ENCODE peak calls at places on chromosomes 6 and 20, in nine cellular contexts. One of them, this sample, is unnamed. For H3K36me3, the result is how much of the 10 kb centered on the place peaks cover.

GRCh38 chr6:106539931-106540330 is 89.4 kb downstream of the RTN4IP1 start:
- DNase-seq in HAP-1: no peak
- DNase-seq in neural progenitor cell: peak
- DNase-seq in upper lobe of left lung: peak
- DNase-seq in tibial nerve: no peak
- DNase-seq in CD8-positive, alpha-beta memory T cell: no peak
- DNase-seq in IMR-90: no peak
- DNase-seq in CD8-positive, alpha-beta T cell: no peak
- DNase-seq in ovary: no peak
- DNase-seq in this sample: no peak

GRCh38 chr6:110329348-110329728 is 28.8 kb downstream of the METTL24 start:
- DNase-seq in HAP-1: no peak
- DNase-seq in neural progenitor cell: no peak
- DNase-seq in upper lobe of left lung: no peak
- DNase-seq in tibial nerve: no peak
- DNase-seq in CD8-positive, alpha-beta memory T cell: no peak
- DNase-seq in IMR-90: peak
- DNase-seq in CD8-positive, alpha-beta T cell: no peak
- DNase-seq in ovary: peak
- DNase-seq in this sample: no peak

GRCh38 chr20:24977336-24977735 is 15.2 kb downstream of the APMAP start:
- DNase-seq in HAP-1: no peak
- DNase-seq in neural progenitor cell: no peak
- DNase-seq in upper lobe of left lung: no peak
- DNase-seq in tibial nerve: no peak
- DNase-seq in CD8-positive, alpha-beta memory T cell: no peak
- DNase-seq in IMR-90: no peak
- DNase-seq in CD8-positive, alpha-beta T cell: no peak
- DNase-seq in ovary: no peak
- DNase-seq in this sample: no peak

GRCh38 chr6:165698868-165699267 is 35.8 kb upstream of the PDE10A start:
- DNase-seq in HAP-1: no peak
- DNase-seq in neural progenitor cell: no peak
- DNase-seq in upper lobe of left lung: no peak
- DNase-seq in tibial nerve: no peak
- DNase-seq in CD8-positive, alpha-beta memory T cell: no peak
- DNase-seq in IMR-90: no peak
- DNase-seq in CD8-positive, alpha-beta T cell: no peak
- DNase-seq in ovary: no peak
- DNase-seq in this sample: no peak

GRCh38 chr6:163579880-163580295 is 165.4 kb downstream of the QKI start:
- DNase-seq in HAP-1: peak
- DNase-seq in neural progenitor cell: peak
- DNase-seq in upper lobe of left lung: no peak
- DNase-seq in tibial nerve: no peak
- DNase-seq in CD8-positive, alpha-beta memory T cell: no peak
- DNase-seq in IMR-90: no peak
- DNase-seq in CD8-positive, alpha-beta T cell: no peak
- DNase-seq in ovary: no peak
- DNase-seq in this sample: no peak

GRCh38 chr20:48766205-48766604 is 61.6 kb downstream of the PREX1 start:
- DNase-seq in HAP-1: no peak
- DNase-seq in neural progenitor cell: no peak
- DNase-seq in upper lobe of left lung: no peak
- DNase-seq in tibial nerve: no peak
- DNase-seq in CD8-positive, alpha-beta memory T cell: no peak
- DNase-seq in IMR-90: no peak
- DNase-seq in CD8-positive, alpha-beta T cell: no peak
- DNase-seq in ovary: no peak
- DNase-seq in this sample: no peak

GRCh38 chr20:15917333-15917732 is 655.9 kb downstream of the KIF16B start:
- DNase-seq in HAP-1: no peak
- DNase-seq in neural progenitor cell: no peak
- DNase-seq in upper lobe of left lung: no peak
- DNase-seq in tibial nerve: no peak
- DNase-seq in CD8-positive, alpha-beta memory T cell: no peak
- DNase-seq in IMR-90: no peak
- DNase-seq in CD8-positive, alpha-beta T cell: no peak
- DNase-seq in ovary: no peak
- DNase-seq in this sample: no peak

GRCh38 chr6:163516908-163517307 is 102.4 kb downstream of the QKI start:
- DNase-seq in HAP-1: no peak
- DNase-seq in neural progenitor cell: no peak
- DNase-seq in upper lobe of left lung: no peak
- DNase-seq in tibial nerve: no peak
- DNase-seq in CD8-positive, alpha-beta memory T cell: no peak
- DNase-seq in IMR-90: no peak
- DNase-seq in CD8-positive, alpha-beta T cell: no peak
- DNase-seq in ovary: no peak
- DNase-seq in this sample: no peak

GRCh38 chr20:46994341-46994740 is 99.7 kb downstream of the EYA2 start:
- DNase-seq in HAP-1: no peak
- DNase-seq in neural progenitor cell: no peak
- DNase-seq in upper lobe of left lung: no peak
- DNase-seq in tibial nerve: no peak
- DNase-seq in CD8-positive, alpha-beta memory T cell: no peak
- DNase-seq in IMR-90: no peak
- DNase-seq in CD8-positive, alpha-beta T cell: peak
- DNase-seq in ovary: no peak
- DNase-seq in this sample: no peak

GRCh38 chr6:3457710-3458605 is 1.1 kb upstream of the SLC22A23 start:
- DNase-seq in HAP-1: peak
- DNase-seq in neural progenitor cell: peak
- DNase-seq in upper lobe of left lung: no peak
- DNase-seq in tibial nerve: no peak
- DNase-seq in CD8-positive, alpha-beta memory T cell: no peak
- DNase-seq in IMR-90: no peak
- DNase-seq in CD8-positive, alpha-beta T cell: no peak
- DNase-seq in ovary: no peak
- DNase-seq in this sample: no peak

GRCh38 chr6:42453649-42454427 is 2.1 kb upstream of the TRERF1 start:
- DNase-seq in HAP-1: no peak
- DNase-seq in neural progenitor cell: peak
- DNase-seq in upper lobe of left lung: peak
- DNase-seq in tibial nerve: peak
- DNase-seq in CD8-positive, alpha-beta memory T cell: no peak
- DNase-seq in IMR-90: peak
- DNase-seq in CD8-positive, alpha-beta T cell: no peak
- DNase-seq in ovary: peak
- DNase-seq in this sample: peak

GRCh38 chr20:59179988-59180387 is 16.4 kb downstream of the ZNF831 start:
- DNase-seq in HAP-1: no peak
- DNase-seq in neural progenitor cell: no peak
- DNase-seq in upper lobe of left lung: no peak
- DNase-seq in tibial nerve: no peak
- DNase-seq in CD8-positive, alpha-beta memory T cell: no peak
- DNase-seq in IMR-90: no peak
- DNase-seq in CD8-positive, alpha-beta T cell: no peak
- DNase-seq in ovary: no peak
- DNase-seq in this sample: no peak

GRCh38 chr20:49854190-49854875 is 41.7 kb downstream of the SLC9A8 start:
- DNase-seq in HAP-1: no peak
- DNase-seq in neural progenitor cell: no peak
- DNase-seq in upper lobe of left lung: no peak
- DNase-seq in tibial nerve: no peak
- DNase-seq in CD8-positive, alpha-beta memory T cell: no peak
- DNase-seq in IMR-90: no peak
- DNase-seq in CD8-positive, alpha-beta T cell: no peak
- DNase-seq in ovary: no peak
- DNase-seq in this sample: peak

GRCh38 chr6:139990865-139991264 is 616.4 kb upstream of the CITED2 start:
- DNase-seq in HAP-1: no peak
- DNase-seq in neural progenitor cell: peak
- DNase-seq in upper lobe of left lung: no peak
- DNase-seq in tibial nerve: no peak
- DNase-seq in CD8-positive, alpha-beta memory T cell: no peak
- DNase-seq in IMR-90: peak
- DNase-seq in CD8-positive, alpha-beta T cell: no peak
- DNase-seq in ovary: peak
- DNase-seq in this sample: no peak

GRCh38 chr6:7671076-7671475 is 54.8 kb upstream of the BMP6 start:
- DNase-seq in HAP-1: no peak
- DNase-seq in neural progenitor cell: no peak
- DNase-seq in upper lobe of left lung: no peak
- DNase-seq in tibial nerve: no peak
- DNase-seq in CD8-positive, alpha-beta memory T cell: no peak
- DNase-seq in IMR-90: peak
- DNase-seq in CD8-positive, alpha-beta T cell: no peak
- DNase-seq in ovary: no peak
- DNase-seq in this sample: no peak

GRCh38 chr6:7674291-7674690 is 51.6 kb upstream of the BMP6 start:
- DNase-seq in HAP-1: no peak
- DNase-seq in neural progenitor cell: no peak
- DNase-seq in upper lobe of left lung: no peak
- DNase-seq in tibial nerve: no peak
- DNase-seq in CD8-positive, alpha-beta memory T cell: no peak
- DNase-seq in IMR-90: no peak
- DNase-seq in CD8-positive, alpha-beta T cell: no peak
- DNase-seq in ovary: no peak
- DNase-seq in this sample: no peak

GRCh38 chr6:7671581-7671980 is 54.3 kb upstream of the BMP6 start:
- DNase-seq in HAP-1: no peak
- DNase-seq in neural progenitor cell: no peak
- DNase-seq in upper lobe of left lung: no peak
- DNase-seq in tibial nerve: no peak
- DNase-seq in CD8-positive, alpha-beta memory T cell: no peak
- DNase-seq in IMR-90: peak
- DNase-seq in CD8-positive, alpha-beta T cell: no peak
- DNase-seq in ovary: no peak
- DNase-seq in this sample: no peak

GRCh38 chr6:7673063-7673536 is 52.8 kb upstream of the BMP6 start:
- DNase-seq in HAP-1: no peak
- DNase-seq in neural progenitor cell: peak
- DNase-seq in upper lobe of left lung: peak
- DNase-seq in tibial nerve: peak
- DNase-seq in CD8-positive, alpha-beta memory T cell: no peak
- DNase-seq in IMR-90: peak
- DNase-seq in CD8-positive, alpha-beta T cell: no peak
- DNase-seq in ovary: peak
- DNase-seq in this sample: no peak

DNA sequence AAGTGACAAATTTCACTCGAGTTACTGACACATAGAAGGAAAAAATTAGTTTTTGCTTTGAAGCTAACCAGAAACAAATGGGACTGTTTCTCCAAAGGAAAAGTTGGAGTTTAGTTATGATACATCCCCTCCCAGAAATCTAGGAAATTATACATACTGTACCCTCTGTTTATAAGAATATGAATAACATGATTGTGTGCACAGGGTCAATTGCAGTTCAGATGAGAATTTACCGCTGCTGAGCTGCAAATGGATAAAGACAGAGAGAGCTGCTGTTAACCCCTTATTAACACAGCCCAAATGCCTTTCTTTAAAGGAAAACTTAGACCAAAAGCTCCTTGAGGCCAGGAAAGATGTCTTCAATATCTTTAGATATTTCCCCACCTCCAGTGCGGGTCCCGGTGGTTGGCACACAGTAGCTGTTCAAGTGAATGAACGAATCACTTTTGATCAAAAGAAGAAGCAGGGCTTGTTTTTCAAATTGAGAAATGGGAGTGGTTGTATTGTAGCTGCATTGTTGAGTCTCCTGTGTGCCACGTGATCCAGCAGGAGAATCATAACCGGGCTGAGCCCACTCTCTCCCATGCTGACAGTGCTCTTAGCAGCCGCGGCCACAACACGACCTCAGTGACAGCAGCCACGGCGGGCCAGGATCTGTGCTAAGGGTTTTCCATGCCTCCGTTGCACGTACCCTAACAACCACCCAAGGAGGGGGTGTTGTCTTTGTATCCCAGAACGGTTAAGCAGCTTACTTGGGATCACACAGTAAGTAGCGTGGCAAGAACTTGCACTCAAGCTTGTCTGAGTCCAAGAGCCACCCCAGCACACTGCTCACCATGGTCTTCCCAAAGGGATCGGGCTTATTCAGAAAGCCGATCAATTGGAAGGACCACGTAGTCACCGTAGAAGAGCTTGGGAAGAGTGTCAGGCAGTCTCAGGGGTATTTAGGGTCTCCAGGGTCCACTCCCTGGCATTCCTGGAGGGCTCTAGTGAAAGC is 53.5 kb upstream of the BMP6 start:
- DNase-seq in HAP-1: no peak
- DNase-seq in neural progenitor cell: no peak
- DNase-seq in upper lobe of left lung: peak
- DNase-seq in tibial nerve: no peak
- DNase-seq in CD8-positive, alpha-beta memory T cell: no peak
- DNase-seq in IMR-90: peak
- DNase-seq in CD8-positive, alpha-beta T cell: no peak
- DNase-seq in ovary: no peak
- DNase-seq in this sample: no peak
- H3K4me3 ChIP-seq in HAP-1: no peak
- H3K4me3 ChIP-seq in neural progenitor cell: peak
- H3K4me3 ChIP-seq in upper lobe of left lung: peak
- H3K4me3 ChIP-seq in tibial nerve: peak
- H3K4me3 ChIP-seq in CD8-positive, alpha-beta memory T cell: no peak
- H3K4me3 ChIP-seq in IMR-90: no peak
- H3K4me3 ChIP-seq in CD8-positive, alpha-beta T cell: no peak
- H3K4me3 ChIP-seq in ovary: peak
- H3K4me3 ChIP-seq in this sample: no peak

GRCh38 chr6:20202070-20202658 is 10.1 kb downstream of the MBOAT1 start:
- DNase-seq in HAP-1: no peak
- DNase-seq in neural progenitor cell: no peak
- DNase-seq in upper lobe of left lung: no peak
- DNase-seq in tibial nerve: no peak
- DNase-seq in CD8-positive, alpha-beta memory T cell: no peak
- DNase-seq in IMR-90: peak
- DNase-seq in CD8-positive, alpha-beta T cell: no peak
- DNase-seq in ovary: no peak
- DNase-seq in this sample: no peak
- H3K36me3 ChIP-seq in HAP-1: under half
- H3K36me3 ChIP-seq in neural progenitor cell: under half
- H3K36me3 ChIP-seq in upper lobe of left lung: under half
- H3K36me3 ChIP-seq in tibial nerve: under half
- H3K36me3 ChIP-seq in CD8-positive, alpha-beta memory T cell: under half
- H3K36me3 ChIP-seq in IMR-90: under half
- H3K36me3 ChIP-seq in CD8-positive, alpha-beta T cell: under half
- H3K36me3 ChIP-seq in ovary: under half
- H3K36me3 ChIP-seq in this sample: under half

GRCh38 chr6:34583461-34583860 is 27.3 kb upstream of the SPDEF start:
- DNase-seq in HAP-1: no peak
- DNase-seq in neural progenitor cell: no peak
- DNase-seq in upper lobe of left lung: no peak
- DNase-seq in tibial nerve: no peak
- DNase-seq in CD8-positive, alpha-beta memory T cell: no peak
- DNase-seq in IMR-90: no peak
- DNase-seq in CD8-positive, alpha-beta T cell: no peak
- DNase-seq in ovary: no peak
- DNase-seq in this sample: no peak
- H3K4me3 ChIP-seq in HAP-1: no peak
- H3K4me3 ChIP-seq in neural progenitor cell: no peak
- H3K4me3 ChIP-seq in upper lobe of left lung: no peak
- H3K4me3 ChIP-seq in tibial nerve: no peak
- H3K4me3 ChIP-seq in CD8-positive, alpha-beta memory T cell: no peak
- H3K4me3 ChIP-seq in IMR-90: no peak
- H3K4me3 ChIP-seq in CD8-positive, alpha-beta T cell: no peak
- H3K4me3 ChIP-seq in ovary: no peak
- H3K4me3 ChIP-seq in this sample: no peak

DNA sequence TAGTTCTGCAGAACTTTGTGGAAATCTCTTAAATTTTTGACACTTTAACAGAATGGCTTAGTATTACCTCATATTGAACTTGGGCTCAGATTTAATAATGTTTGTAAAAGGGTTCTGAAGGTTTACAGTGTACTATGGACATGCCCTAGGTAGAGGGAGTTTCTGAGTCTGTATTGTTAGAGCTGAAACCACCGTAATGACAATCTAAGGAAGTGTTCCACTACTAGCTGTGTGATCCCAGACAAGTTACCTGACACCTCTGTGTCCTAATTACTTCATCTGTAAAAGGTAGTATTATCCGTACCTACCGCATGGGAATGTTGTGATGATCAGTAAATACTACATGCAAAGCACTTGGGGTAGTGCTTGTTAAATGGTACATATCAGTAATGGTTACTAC is 86.9 kb downstream of the RREB1 start:
- DNase-seq in HAP-1: no peak
- DNase-seq in neural progenitor cell: no peak
- DNase-seq in upper lobe of left lung: no peak
- DNase-seq in tibial nerve: no peak
- DNase-seq in CD8-positive, alpha-beta memory T cell: no peak
- DNase-seq in IMR-90: no peak
- DNase-seq in CD8-positive, alpha-beta T cell: no peak
- DNase-seq in ovary: no peak
- DNase-seq in this sample: no peak
- H3K36me3 ChIP-seq in HAP-1: under half
- H3K36me3 ChIP-seq in neural progenitor cell: under half
- H3K36me3 ChIP-seq in upper lobe of left lung: under half
- H3K36me3 ChIP-seq in tibial nerve: under half
- H3K36me3 ChIP-seq in CD8-positive, alpha-beta memory T cell: under half
- H3K36me3 ChIP-seq in IMR-90: under half
- H3K36me3 ChIP-seq in CD8-positive, alpha-beta T cell: under half
- H3K36me3 ChIP-seq in ovary: under half
- H3K36me3 ChIP-seq in this sample: under half